ENCODE peak calls at places on chromosomes 1 and 21, in eight cellular contexts. E is AG04449, I is type B pancreatic cell, Q is AG10803, X is fibroblast of mammary gland, N is breast epithelium, J is ovary, Y is choroid plexus epithelial cell. H is an unnamed sample.

GRCh38 chr1:178946855-178947687 is 76.2 kb upstream of the ANGPTL1 start:
- DNase-seq in N (no peak), J (no peak), E (no peak), Y (no peak), I (peak), X (no peak), Q (no peak), H (no peak)

GRCh38 chr1:159853417-159853816 is 9.0 kb downstream of the VSIG8 start:
- DNase-seq in N (no peak), E (no peak), X (no peak), Q (peak), I (no peak), Y (peak), J (no peak), H (peak)

GRCh38 chr1:186424539-186424938 is 36.4 kb downstream of the PDC start:
- DNase-seq in E (no peak), Q (no peak), Y (peak), X (no peak), N (no peak), I (no peak), J (no peak), H (peak)

GRCh38 chr1:162772571-162773154 is 17.8 kb upstream of the HSD17B7 start:
- DNase-seq in E (no peak), I (no peak), Y (no peak), X (peak), Q (peak), N (no peak), J (no peak), H (no peak)

GRCh38 chr1:149845416-149845815 is 54.0 kb upstream of the BOLA1 start:
- DNase-seq in Y (no peak), N (no peak), E (no peak), Q (no peak), I (no peak), J (no peak), X (no peak), H (no peak)

GRCh38 chr1:213327318-213327667 is 276.3 kb downstream of the RPS6KC1 start:
- DNase-seq in Y (peak), J (no peak), X (peak), E (peak), I (no peak), Q (peak), N (peak), H (peak)

GRCh38 chr21:16534408-16535099 is 804.8 kb downstream of the USP25 start:
- DNase-seq in N (peak), Q (peak), Y (peak), E (no peak), J (peak), I (no peak), X (peak), H (no peak)

GRCh38 chr1:39159224-39160036 is 45.1 kb upstream of the MACF1 start:
- DNase-seq in J (no peak), Y (peak), X (no peak), N (peak), I (no peak), Q (peak), E (no peak), H (no peak)

GRCh38 chr1:34839526-34840305 is 19.8 kb downstream of the SMIM12 start:
- DNase-seq in Q (no peak), E (no peak), I (no peak), X (no peak), N (no peak), Y (no peak), J (no peak), H (no peak)

GRCh38 chr1:20715406-20715805 is 2.4 kb downstream of the KIF17 start:
- DNase-seq in Q (no peak), Y (no peak), E (no peak), J (no peak), N (no peak), I (no peak), X (no peak), H (no peak)

DNA sequence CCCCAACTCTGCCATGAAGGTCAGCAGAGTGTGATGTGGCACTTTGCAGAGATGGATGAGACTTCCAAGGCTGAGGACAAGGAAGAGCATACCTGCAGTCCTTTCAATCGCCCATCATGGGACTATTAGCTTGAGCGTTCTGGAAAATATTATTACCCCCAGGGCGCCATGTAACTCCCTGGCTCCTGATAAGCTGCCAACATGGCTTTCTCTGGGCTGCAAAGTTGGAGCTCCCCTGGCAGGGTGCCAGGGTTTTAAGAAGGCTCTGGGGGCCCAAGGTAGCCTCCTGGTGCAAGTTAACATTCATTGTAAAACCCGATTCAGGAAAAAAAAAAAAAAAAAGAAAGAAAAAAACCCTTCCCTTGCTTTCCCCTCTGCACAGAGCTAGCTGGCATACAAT is 196.7 kb downstream of the PBX1 start:
- DNase-seq in J (no peak), X (no peak), I (no peak), Y (no peak), E (no peak), Q (no peak), N (no peak), H (no peak)
- TF ChIP-seq CTCF in J (no peak), X (no peak), I (no peak), Y (no peak), E (no peak), Q (no peak), N (no peak), H (no peak)

DNA sequence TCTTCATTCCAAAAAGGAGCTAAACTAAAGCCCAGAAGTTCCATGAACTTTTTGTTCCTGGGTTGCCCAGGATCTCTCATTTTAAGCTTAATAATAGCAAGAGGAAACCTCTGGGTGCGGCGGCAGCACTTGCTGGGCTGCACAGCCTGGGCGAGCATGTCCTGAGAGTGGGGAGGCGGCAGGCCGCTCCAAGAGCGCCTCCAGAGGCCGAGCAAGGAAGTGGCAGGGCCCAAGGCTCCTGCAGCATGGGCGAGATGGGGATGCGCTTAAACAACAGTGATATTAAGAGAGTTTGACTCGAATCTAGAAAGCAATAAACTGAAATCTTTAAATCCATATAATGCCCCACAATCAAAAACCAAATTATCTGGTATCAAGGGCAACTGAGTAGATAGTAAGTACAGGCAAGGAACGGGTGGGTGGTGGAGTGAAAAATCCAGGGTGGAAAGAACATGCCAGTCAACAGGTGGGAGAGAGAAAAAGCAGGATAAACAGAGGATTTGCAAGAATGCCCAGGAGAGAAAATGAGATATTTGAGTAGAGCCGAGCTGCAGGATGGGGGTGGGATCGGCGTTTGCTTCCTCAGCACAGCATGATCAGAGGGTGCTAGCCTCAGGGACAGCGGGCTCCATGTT is 14.1 kb upstream of the TNR start:
- DNase-seq in Q (no peak), E (no peak), X (peak), J (no peak), I (no peak), Y (peak), N (no peak), H (peak)
- TF ChIP-seq CTCF in Q (peak), E (peak), X (peak), J (no peak), I (peak), Y (peak), N (peak), H (peak)

DNA sequence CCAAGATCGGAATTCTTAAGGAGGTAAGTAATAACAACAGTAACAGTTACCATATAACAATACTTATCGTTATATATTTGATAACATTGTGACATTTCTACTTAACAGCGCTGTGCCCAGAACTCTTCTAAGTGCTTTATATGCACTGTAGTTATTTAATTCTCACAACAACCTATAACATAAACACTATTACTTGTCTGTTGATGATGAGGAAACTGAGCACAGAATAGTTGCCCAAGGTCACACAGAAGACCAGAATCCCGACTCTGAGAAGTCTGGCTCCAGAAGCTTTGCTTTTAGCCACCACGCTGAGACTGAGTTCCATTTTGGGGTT is 2.4 kb upstream of the ANXA9 start:
- DNase-seq in I (no peak), N (no peak), X (no peak), E (no peak), Q (no peak), J (no peak), Y (no peak), H (no peak)
- TF ChIP-seq CTCF in I (peak), N (no peak), X (no peak), E (no peak), Q (no peak), J (no peak), Y (no peak), H (no peak)

GRCh38 chr1:239976130-239976968 is 115.3 kb upstream of the FMN2 start:
- DNase-seq in Y (peak), J (peak), I (no peak), E (no peak), Q (peak), N (no peak), X (peak), H (peak)
- TF ChIP-seq CTCF in Y (peak), J (peak), I (peak), E (peak), Q (peak), N (peak), X (peak), H (peak)

DNA sequence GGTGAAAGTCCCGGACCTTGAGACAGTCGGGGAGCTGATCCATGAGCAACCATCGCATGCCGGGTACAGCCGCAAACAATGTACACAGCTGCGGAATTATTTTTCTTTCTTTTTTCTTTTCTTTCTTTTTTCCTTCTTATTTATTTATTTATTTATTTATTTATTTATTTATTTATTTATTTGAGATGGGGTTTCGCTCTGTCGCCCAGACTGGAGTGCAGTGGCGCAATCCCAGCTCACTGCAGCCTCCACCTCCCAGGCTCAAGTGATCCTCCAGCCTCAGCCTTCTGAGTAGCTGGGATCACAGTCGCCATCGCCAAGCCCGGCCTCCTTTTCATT is 2.6 kb upstream of the PERM1 start:
- DNase-seq in N (no peak), Q (no peak), Y (no peak), I (no peak), J (no peak), X (no peak), E (no peak), H (no peak)
- TF ChIP-seq CTCF in N (peak), Q (no peak), Y (no peak), I (peak), J (no peak), X (no peak), E (no peak), H (no peak)

GRCh38 chr1:108568589-108568988 is 8.7 kb downstream of the EEIG2 start:
- DNase-seq in Y (no peak), N (no peak), Q (no peak), I (no peak), E (no peak), J (no peak), X (no peak), H (no peak)

GRCh38 chr1:108569097-108569728 is 9.3 kb downstream of the EEIG2 start:
- DNase-seq in X (no peak), Y (no peak), N (no peak), Q (no peak), E (no peak), J (no peak), I (no peak), H (no peak)

GRCh38 chr1:108572182-108572581 is 12.3 kb downstream of the EEIG2 start:
- DNase-seq in Y (no peak), Q (no peak), E (no peak), X (no peak), N (no peak), I (no peak), J (no peak), H (no peak)

GRCh38 chr1:108570998-108571401 is 11.1 kb downstream of the EEIG2 start:
- DNase-seq in Y (no peak), I (no peak), E (no peak), N (peak), J (no peak), Q (no peak), X (no peak), H (no peak)

GRCh38 chr1:108570128-108570527 is 10.2 kb downstream of the EEIG2 start:
- DNase-seq in X (no peak), E (no peak), Y (peak), Q (peak), N (no peak), I (no peak), J (no peak), H (no peak)
- TF ChIP-seq CTCF in X (peak), E (peak), Y (peak), Q (peak), N (peak), I (peak), J (no peak), H (peak)